ENCODE peak calls at places on chromosomes 3 and 15, in five cellular contexts. O is neural progenitor cell, D is GM23338, E is MM.1S, B is PC-3. T is an unnamed sample.

GRCh38 chr3:108420926-108421325 is 89.5 kb downstream of the MYH15 start:
- DNase-seq in O (no peak), D (no peak), E (no peak), B (peak), T (no peak)

GRCh38 chr3:3984053-3984452 is 184.8 kb downstream of the LRRN1 start:
- DNase-seq in O (no peak), D (no peak), E (no peak), B (no peak), T (no peak)

GRCh38 chr3:29282431-29283296 is 1.8 kb downstream of the RBMS3 start:
- DNase-seq in O (peak), D (no peak), E (no peak), B (peak), T (no peak)

GRCh38 chr3:35946857-35947514 is 307.7 kb downstream of the ARPP21 start:
- DNase-seq in O (no peak), D (no peak), E (no peak), B (no peak), T (no peak)

GRCh38 chr3:55583475-55583874 is 96.4 kb upstream of the WNT5A start:
- DNase-seq in O (no peak), D (no peak), E (no peak), B (no peak), T (no peak)

GRCh38 chr3:61927332-61927731 is 366.0 kb downstream of the PTPRG start:
- DNase-seq in O (no peak), D (no peak), E (no peak), B (no peak), T (no peak)

GRCh38 chr3:112531358-112531781 is 30.4 kb downstream of the ATG3 start:
- DNase-seq in O (peak), D (peak), E (peak), B (peak), T (peak)

GRCh38 chr3:9388562-9389272 is 8.7 kb upstream of the SETD5 start:
- DNase-seq in O (no peak), D (no peak), E (no peak), B (no peak), T (no peak)

GRCh38 chr3:27675287-27675686 is 46.8 kb downstream of the EOMES start:
- DNase-seq in O (no peak), D (no peak), E (no peak), B (no peak), T (no peak)

GRCh38 chr15:34122771-34123183 is 20.9 kb downstream of the PGBD4 start:
- DNase-seq in O (no peak), D (no peak), E (no peak), B (peak), T (no peak)

GRCh38 chr3:157355276-157355675 is 81.4 kb upstream of the PTX3 start:
- DNase-seq in O (no peak), D (no peak), E (no peak), B (no peak), T (no peak)

GRCh38 chr3:157356541-157356940 is 80.1 kb upstream of the PTX3 start:
- DNase-seq in O (no peak), D (no peak), E (no peak), B (no peak), T (no peak)

GRCh38 chr3:157354254-157354653 is 82.4 kb upstream of the PTX3 start:
- DNase-seq in O (no peak), D (no peak), E (no peak), B (no peak), T (no peak)

GRCh38 chr3:157353657-157354056 is 83.0 kb upstream of the PTX3 start:
- DNase-seq in O (no peak), D (no peak), E (no peak), B (no peak), T (no peak)

GRCh38 chr3:157354722-157355121 is 81.9 kb upstream of the PTX3 start:
- DNase-seq in O (peak), D (peak), E (no peak), B (peak), T (peak)
- TF ChIP-seq EZH2phosphoT487 in O (no peak), D (no peak), E (no peak), B (no peak), T (no peak)

DNA sequence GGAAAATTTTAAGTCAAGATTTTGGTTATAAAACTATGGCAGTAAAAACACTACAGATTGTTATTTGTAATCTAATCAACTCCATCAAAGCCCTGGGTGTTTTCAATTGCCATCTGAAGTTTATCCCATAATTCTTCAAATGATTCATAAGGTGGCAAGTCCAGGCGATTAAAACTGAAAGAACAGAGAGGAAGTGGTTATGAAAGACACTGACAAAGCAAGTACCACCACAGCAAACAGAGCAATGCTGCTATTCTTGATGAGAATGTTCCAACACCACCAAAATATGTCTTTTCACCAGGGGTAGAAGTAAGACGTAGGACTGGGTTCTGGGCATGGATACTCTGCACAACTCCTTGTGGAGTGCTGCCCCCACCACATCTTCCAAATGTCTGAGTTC is 86.9 kb upstream of the PRTG start:
- DNase-seq in O (no peak), D (no peak), E (peak), B (no peak), T (no peak)
- TF ChIP-seq EZH2phosphoT487 in O (no peak), D (no peak), E (no peak), B (no peak), T (no peak)

GRCh38 chr3:13405614-13406013 is 14.5 kb downstream of the NUP210 start:
- DNase-seq in O (no peak), D (no peak), E (no peak), B (peak), T (no peak)
- TF ChIP-seq EZH2phosphoT487 in O (no peak), D (no peak), E (no peak), B (no peak), T (no peak)

DNA sequence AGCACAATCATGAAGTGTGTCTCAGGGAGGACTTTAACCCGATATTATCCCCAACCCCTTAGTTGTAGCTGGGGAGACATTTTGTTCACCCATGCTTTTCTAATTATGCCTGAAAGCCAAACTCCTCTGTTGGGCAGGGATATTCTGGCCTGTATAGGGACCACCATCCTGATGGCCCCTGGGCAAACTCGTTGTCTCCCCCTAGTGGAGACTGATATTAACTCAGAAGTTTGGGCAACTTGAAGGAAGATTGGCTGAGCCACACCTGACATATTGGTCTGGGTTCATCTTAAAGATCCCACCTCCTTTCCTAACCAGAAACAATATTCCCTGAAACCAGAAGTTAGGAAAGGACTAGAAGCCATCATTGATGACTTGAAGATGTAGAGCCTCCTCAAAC is 42.3 kb downstream of the TM4SF18 start:
- DNase-seq in O (peak), D (peak), E (peak), B (no peak), T (no peak)
- TF ChIP-seq EZH2phosphoT487 in O (no peak), D (no peak), E (no peak), B (no peak), T (no peak)

DNA sequence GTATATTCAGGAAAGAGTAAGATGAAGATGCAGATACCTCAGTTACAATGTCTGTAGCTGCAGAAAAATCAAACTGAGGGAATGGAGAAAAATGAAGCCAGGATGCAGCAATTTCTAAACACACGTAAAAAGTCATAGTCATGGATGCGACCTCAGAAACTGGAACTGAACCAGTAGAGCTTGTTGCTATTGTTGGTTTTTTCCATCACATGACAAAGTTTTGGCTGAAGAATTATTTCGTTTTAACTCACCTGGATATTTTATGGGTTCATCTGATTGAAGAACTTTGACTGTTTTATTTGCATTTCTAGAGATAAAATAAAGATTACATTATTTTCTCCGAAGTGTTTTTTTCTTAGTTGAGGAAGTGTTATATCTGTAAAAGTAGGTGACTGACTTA is 591.2 kb downstream of the ZBBX start:
- DNase-seq in O (no peak), D (no peak), E (no peak), B (no peak), T (no peak)
- TF ChIP-seq EZH2phosphoT487 in O (no peak), D (no peak), E (no peak), B (no peak), T (no peak)

DNA sequence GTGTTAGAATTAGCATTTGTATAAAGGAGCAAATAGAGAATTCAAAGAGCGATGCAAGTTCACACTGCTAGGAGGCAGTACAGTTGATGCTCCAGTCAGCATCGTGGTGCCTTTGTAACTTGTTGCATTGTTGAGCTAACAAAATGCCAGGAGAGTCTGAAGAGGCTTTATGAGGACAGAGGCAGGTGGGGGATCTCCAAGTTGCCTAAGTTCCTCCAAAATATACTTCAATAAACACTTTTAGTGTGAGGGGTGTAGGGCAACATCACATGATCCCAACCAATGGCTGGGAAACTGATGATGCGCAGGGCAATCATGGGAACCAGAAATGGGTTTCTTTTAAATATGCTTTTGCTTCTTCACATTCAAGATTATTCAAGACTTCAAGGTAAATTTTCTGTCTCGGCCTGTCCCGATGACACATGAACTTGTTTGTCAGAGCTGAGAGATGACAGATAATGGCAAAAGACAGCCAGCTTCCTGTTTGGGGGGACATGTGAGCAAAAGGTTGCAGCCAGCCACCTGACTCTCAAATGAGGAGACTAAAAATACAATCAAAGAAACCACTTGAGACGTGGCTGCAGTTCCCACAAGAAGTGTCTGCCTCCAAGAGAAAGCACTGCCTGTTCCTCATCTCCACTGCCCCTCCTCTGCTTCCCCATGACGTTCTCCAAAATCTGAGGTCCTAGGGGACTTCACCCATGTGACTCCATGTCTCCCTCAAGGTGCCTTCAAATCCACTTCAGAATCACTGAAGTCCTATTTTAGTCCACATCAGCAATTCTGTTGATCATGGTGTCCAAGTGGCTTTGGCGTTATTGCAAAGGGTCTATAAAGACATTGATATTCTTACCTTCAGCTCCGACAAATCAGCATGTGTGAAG is 39.3 kb downstream of the KLHL6 start:
- DNase-seq in O (no peak), D (peak), E (peak), B (no peak), T (no peak)
- TF ChIP-seq EZH2phosphoT487 in O (no peak), D (no peak), E (no peak), B (no peak), T (no peak)

DNA sequence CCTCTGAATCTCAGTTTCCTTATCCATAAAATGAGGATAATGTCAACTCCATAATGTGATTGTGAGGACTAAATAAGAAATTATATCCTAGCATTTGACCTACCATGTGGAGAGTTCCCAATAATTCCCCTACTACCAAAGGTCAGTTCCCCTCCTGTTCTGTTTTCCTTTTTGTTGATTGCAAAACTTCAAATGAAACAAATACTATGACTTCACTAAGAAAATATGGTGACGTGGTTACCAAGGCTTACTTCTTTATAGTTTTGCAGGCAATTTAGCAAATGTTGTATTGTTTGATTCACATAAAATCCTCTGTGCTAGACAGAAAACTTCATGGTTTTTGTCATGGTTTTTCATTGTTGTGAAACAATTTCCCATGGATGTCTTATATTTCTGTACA is 153.8 kb upstream of the RORA start:
- DNase-seq in O (no peak), D (no peak), E (no peak), B (no peak), T (no peak)
- TF ChIP-seq EZH2phosphoT487 in O (no peak), D (no peak), E (no peak), B (no peak), T (no peak)

GRCh38 chr3:156586905-156587766 is 32.2 kb upstream of the SSR3 start:
- DNase-seq in O (no peak), D (no peak), E (no peak), B (no peak), T (no peak)
- TF ChIP-seq EZH2phosphoT487 in O (no peak), D (no peak), E (no peak), B (no peak), T (no peak)

GRCh38 chr15:43509002-43509922 is 8.1 kb upstream of the MAP1A start:
- DNase-seq in O (peak), D (peak), E (no peak), B (no peak), T (no peak)
- TF ChIP-seq EZH2phosphoT487 in O (no peak), D (no peak), E (no peak), B (no peak), T (no peak)

DNA sequence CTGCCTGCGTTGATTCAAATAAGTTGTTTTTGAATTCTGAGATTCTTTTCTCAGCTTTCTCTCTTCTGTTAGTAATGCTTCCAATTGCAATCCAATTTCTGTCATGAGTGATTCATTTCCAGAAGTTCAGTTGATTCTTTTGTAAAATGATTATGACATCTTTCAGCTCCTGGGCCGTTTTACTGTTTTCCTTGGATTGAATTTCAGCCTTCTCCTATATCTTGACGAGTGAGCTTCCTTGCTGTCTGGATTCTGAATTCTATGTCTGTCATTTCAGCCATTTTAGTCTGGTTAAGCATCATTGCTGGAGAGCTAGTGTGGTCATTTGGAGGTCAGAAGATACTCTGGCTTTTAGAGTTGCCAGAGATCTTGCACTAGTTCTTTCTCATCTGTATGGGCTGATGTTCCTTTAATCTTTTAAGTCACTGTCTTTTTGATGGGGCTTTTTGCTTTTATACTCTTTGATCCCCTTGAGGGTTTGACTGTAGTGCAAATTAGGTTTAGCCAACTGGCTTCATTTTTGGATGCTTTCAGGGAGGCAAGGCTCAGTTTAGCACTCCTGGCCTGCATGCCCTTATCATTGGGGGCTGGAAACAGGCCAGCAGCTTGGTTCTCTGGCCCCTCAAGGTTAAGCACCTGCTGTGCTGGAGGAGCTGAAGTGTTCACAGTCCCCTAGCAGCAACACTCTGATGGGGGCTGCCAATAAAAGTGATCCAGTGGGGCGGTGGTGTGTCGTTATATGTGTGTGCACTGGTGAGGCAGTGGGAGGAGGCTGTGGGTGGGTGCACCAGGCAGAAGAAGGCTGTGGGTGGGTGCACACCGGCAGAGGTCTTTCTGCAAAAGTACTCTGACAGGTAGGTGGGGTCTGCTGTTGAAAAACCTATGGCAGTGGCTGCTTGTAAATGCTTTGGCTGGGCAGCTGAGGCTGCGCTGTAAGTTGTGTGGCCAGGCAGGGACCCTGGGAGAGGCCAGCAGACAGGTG is 51.2 kb downstream of the MCTP2 start:
- DNase-seq in O (no peak), D (no peak), E (no peak), B (no peak), T (no peak)
- TF ChIP-seq EZH2phosphoT487 in O (no peak), D (no peak), E (no peak), B (no peak), T (no peak)

T was measured in HCT116.